ENCODE peak calls at places on chromosomes 6 and 20, in ten cellular contexts. I, Y, E, M, K, X, S, U, H and V are unnamed samples.

GRCh38 chr20:18224968-18225568 is 63.3 kb upstream of the ZNF133 start:
- DNase-seq in E (no peak), Y (peak; percentile 91), H (no peak), M (no peak), S (no peak), X (peak; percentile 71), I (no peak), K (no peak), U (no peak), V (no peak)

GRCh38 chr20:3811421-3812258 is 8.7 kb upstream of the AP5S1 start:
- DNase-seq in I (peak; percentile 99), K (peak; percentile 95), Y (peak; percentile 99), S (no peak), U (no peak), H (no peak), E (peak; percentile 95), M (peak; percentile 100), X (peak; percentile 97), V (peak; percentile 99)

GRCh38 chr20:17281478-17281877 is 54.6 kb downstream of the PCSK2 start:
- DNase-seq in S (peak; percentile 44), X (no peak), I (no peak), U (peak; percentile 8), M (no peak), H (no peak), Y (peak; percentile 61), E (no peak), K (no peak), V (no peak)

GRCh38 chr20:37727247-37727956 is 33.6 kb downstream of the CTNNBL1 start:
- DNase-seq in Y (peak; percentile 7), X (no peak), K (no peak), M (no peak), H (no peak), S (no peak), I (no peak), E (no peak), U (no peak), V (no peak)

GRCh38 chr20:40797425-40797824 is 108.4 kb upstream of the MAFB start:
- DNase-seq in Y (peak; percentile 36), K (no peak), E (no peak), S (peak; percentile 27), X (peak; percentile 60), I (no peak), U (no peak), M (no peak), H (no peak), V (no peak)

GRCh38 chr6:5334341-5334740 is 73.0 kb downstream of the FARS2 start:
- DNase-seq in K (no peak), I (no peak), H (no peak), M (no peak), U (no peak), X (no peak), Y (no peak), E (no peak), S (no peak), V (no peak)

GRCh38 chr6:3235969-3236368 is 8.5 kb upstream of the TUBB2B start:
- DNase-seq in H (no peak), U (no peak), K (no peak), Y (no peak), M (peak; percentile 29), E (no peak), S (no peak), X (no peak), I (no peak), V (no peak)

GRCh38 chr6:112181130-112181529 is 73.2 kb downstream of the LAMA4 start:
- DNase-seq in I (no peak), H (no peak), E (no peak), X (no peak), M (no peak), K (no peak), Y (no peak), S (no peak), U (no peak), V (no peak)

GRCh38 chr6:144559865-144560603 is 274.9 kb downstream of the UTRN start:
- DNase-seq in H (no peak), K (no peak), Y (no peak), M (no peak), U (no peak), S (no peak), E (no peak), X (no peak), I (no peak), V (no peak)

GRCh38 chr6:139882977-139883728 is 508.7 kb upstream of the CITED2 start:
- DNase-seq in M (no peak), U (no peak), X (peak; percentile 4), I (no peak), S (peak; percentile 46), Y (no peak), H (no peak), K (no peak), E (no peak), V (no peak)

GRCh38 chr6:33874136-33874535 is 70.3 kb upstream of the MLN start:
- DNase-seq in Y (no peak), S (no peak), K (no peak), U (no peak), E (no peak), M (no peak), I (no peak), H (no peak), X (no peak), V (no peak)

GRCh38 chr20:3563113-3563512 is 92.3 kb downstream of the ATRN start:
- DNase-seq in M (no peak), I (no peak), H (no peak), U (no peak), K (no peak), X (no peak), E (no peak), Y (no peak), S (no peak), V (no peak)

DNA sequence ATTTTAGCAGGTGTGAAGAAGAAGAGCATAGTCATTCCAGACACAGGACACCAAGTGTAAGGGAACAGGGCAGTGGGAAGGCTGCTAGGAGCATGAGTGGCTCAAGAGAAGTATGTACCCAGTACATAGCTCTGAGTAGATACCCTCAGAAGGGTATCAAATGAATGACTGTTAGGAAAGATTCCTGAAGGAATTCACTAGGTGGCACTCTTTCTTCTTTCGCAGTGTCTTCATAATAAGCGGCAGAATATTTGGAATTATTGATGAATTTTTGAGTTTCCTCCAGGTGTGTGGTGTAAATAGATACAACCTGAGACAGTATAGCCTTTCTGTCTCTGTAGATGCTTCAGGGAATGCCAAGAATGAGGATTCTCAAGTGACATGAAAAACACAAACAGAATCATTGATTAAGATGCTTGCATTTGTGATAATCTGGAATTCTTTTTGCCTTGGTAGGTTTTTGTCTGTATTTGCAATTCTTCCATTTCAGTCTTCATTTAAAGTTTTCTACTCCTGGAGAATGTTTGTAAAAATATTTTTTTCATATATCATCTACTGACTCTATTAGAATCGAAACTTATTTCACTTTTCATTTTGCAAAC is 264.3 kb upstream of the RIMS1 start:
- DNase-seq in M (no peak), H (no peak), S (no peak), X (peak; percentile 3), I (no peak), U (no peak), K (no peak), E (no peak), Y (peak; percentile 21), V (no peak)
- TF ChIP-seq CTCF in M (no peak), H (peak; percentile 22), S (peak; percentile 36), X (no peak), I (peak; percentile 42), U (no peak), K (no peak), E (peak; percentile 40), Y (peak; percentile 45), V (peak; percentile 82)

GRCh38 chr20:43983359-43983758 is 68.7 kb downstream of the TOX2 start:
- DNase-seq in E (no peak), H (no peak), U (peak; percentile 63), K (no peak), Y (no peak), S (peak; percentile 30), I (no peak), X (no peak), M (no peak), V (no peak)
- TF ChIP-seq CTCF in E (no peak), H (peak; percentile 40), U (peak; percentile 70), K (peak; percentile 25), Y (peak; percentile 22), S (peak; percentile 60), I (no peak), X (no peak), M (no peak), V (peak; percentile 57)

GRCh38 chr6:17703256-17703694 is 3.5 kb downstream of the NUP153 start:
- DNase-seq in K (no peak), X (peak; percentile 45), H (no peak), U (peak; percentile 40), Y (peak; percentile 76), E (no peak), I (no peak), M (no peak), S (no peak), V (no peak)

GRCh38 chr6:17706580-17707370 is at the start of gene NUP153:
- DNase-seq in H (peak; percentile 96), U (peak; percentile 96), I (peak; percentile 99), K (peak; percentile 100), M (peak; percentile 100), Y (peak; percentile 98), E (peak; percentile 94), S (peak; percentile 96), X (peak; percentile 95), V (peak; percentile 98)

GRCh38 chr6:17707371-17707651 is 586 bp upstream of the NUP153 start:
- DNase-seq in E (no peak), S (no peak), X (no peak), U (no peak), H (no peak), M (no peak), I (no peak), K (no peak), Y (no peak), V (no peak)

GRCh38 chr6:17705428-17705777 is 1.3 kb downstream of the NUP153 start:
- DNase-seq in Y (peak; percentile 69), K (no peak), X (peak; percentile 86), E (no peak), S (peak; percentile 38), I (no peak), H (no peak), U (peak; percentile 61), M (no peak), V (no peak)

DNA sequence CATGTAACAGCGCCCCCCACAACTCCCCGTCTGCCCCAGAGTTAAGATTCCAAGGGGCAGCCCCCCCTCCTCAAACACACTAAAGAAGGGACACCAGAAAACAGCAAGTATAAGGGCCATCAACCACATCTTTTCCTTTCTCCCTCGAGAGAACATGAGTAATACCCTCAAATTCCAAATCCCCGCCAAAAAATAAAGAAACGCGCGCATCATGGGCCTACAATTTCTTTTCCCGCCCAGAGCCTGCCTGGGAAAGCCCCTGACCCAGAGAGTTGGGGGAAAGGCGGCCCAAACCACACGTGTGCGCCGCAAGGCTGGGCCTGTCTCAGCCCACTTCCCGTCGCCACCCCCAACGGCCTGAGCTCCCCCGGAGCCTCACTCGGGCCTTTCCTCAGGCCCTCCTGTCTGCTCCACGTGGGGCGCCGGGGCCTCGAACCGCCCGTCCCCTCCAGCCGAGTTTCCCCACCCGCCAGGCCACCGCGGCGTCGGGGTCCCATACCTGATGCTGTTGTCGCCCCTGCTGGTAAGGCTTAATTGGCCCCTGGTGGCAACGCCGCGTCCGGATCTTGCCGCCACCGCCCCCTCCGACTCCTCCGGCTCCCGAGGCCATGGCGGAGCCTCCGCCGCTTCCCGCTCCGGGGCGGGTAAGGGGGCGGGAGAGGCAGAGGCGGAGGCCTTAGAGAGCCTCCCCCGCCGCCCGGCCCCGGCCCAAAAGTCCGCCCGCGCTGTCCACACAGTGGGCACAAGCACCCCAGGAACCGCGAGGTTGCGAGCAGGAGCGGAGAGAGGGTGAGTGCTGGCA is 746 bp downstream of the NUP153 start:
- DNase-seq in M (peak; percentile 93), E (no peak), K (peak; percentile 73), I (peak; percentile 75), U (no peak), S (peak; percentile 91), X (peak; percentile 65), H (no peak), Y (peak; percentile 65), V (peak; percentile 93)
- TF ChIP-seq CTCF in M (no peak), E (no peak), K (no peak), I (no peak), U (peak; percentile 41), S (peak; percentile 17), X (no peak), H (no peak), Y (no peak), V (no peak)

GRCh38 chr6:156866181-156866862 is 89.1 kb downstream of the ARID1B start:
- DNase-seq in S (peak; percentile 67), I (no peak), M (no peak), K (no peak), U (no peak), X (peak; percentile 12), H (no peak), Y (peak; percentile 68), E (no peak), V (no peak)
- TF ChIP-seq CTCF in S (peak; percentile 38), I (no peak), M (no peak), K (no peak), U (peak; percentile 33), X (no peak), H (peak; percentile 12), Y (no peak), E (no peak), V (no peak)